ENCODE peak calls at places on chromosomes 5 and 9, in ten cellular contexts. B is dorsolateral prefrontal cortex; S is PC-3; X is GM12865; Y is brain microvascular endothelial cell; H is activated T-cell treated with anti-CD3 and anti-CD28 coated beads, Interleukin-2, amount 50 U/mL, for 24 hours; N is T follicular helper cell; U is lung; Q is T-helper 2 cell; J is effector CD4-positive, alpha-beta T cell. A is an unnamed sample.

GRCh38 chr5:150112211-150113046 is 26.1 kb upstream of the CSF1R start:
- DNase-seq in B (no peak), X (no peak), H (no peak), Q (no peak), S (peak), Y (peak), U (peak), N (no peak), J (no peak), A (peak)

GRCh38 chr9:2597483-2597882 is 24.1 kb upstream of the VLDLR start:
- DNase-seq in Q (no peak), X (no peak), B (no peak), N (no peak), U (no peak), Y (no peak), H (no peak), J (no peak), S (no peak), A (no peak)

GRCh38 chr9:137974746-137975526 is 97.4 kb downstream of the CACNA1B start:
- DNase-seq in J (no peak), Y (no peak), B (no peak), S (no peak), H (peak), Q (no peak), X (no peak), U (no peak), N (no peak), A (no peak)

GRCh38 chr9:127555830-127556820 is 56.0 kb upstream of the STXBP1 start:
- DNase-seq in J (peak), B (no peak), H (peak), U (peak), X (peak), N (no peak), Y (peak), S (peak), Q (peak), A (peak)

GRCh38 chr5:15117691-15118090 is 246.1 kb upstream of the ANKH start:
- DNase-seq in X (no peak), J (no peak), N (no peak), B (no peak), H (no peak), U (no peak), S (no peak), Q (no peak), Y (no peak), A (no peak)

GRCh38 chr5:74369173-74369572 is 271.4 kb downstream of the ENC1 start:
- DNase-seq in U (no peak), S (no peak), Q (no peak), H (no peak), X (no peak), J (no peak), B (no peak), N (no peak), Y (no peak), A (no peak)

GRCh38 chr5:160021818-160022446 is 13.0 kb downstream of the TTC1 start:
- DNase-seq in S (peak), N (peak), Y (peak), B (no peak), X (peak), Q (peak), H (no peak), J (peak), U (peak), A (peak)

GRCh38 chr9:21873540-21874221 is 71.2 kb downstream of the MTAP start:
- DNase-seq in Y (peak), N (no peak), H (no peak), U (no peak), B (no peak), S (peak), J (no peak), Q (no peak), X (no peak), A (peak)

GRCh38 chr5:170880084-170880483 is 18.3 kb downstream of the RANBP17 start:
- DNase-seq in S (no peak), U (no peak), J (no peak), Q (no peak), N (no peak), X (no peak), B (no peak), Y (no peak), H (no peak), A (no peak)

GRCh38 chr9:19048966-19049871 is at the start of gene RRAGA:
- DNase-seq in Q (peak), S (peak), Y (peak), J (peak), U (peak), N (peak), B (peak), X (peak), H (peak), A (peak)

GRCh38 chr5:175202461-175203065 is 241.4 kb downstream of the DRD1 start:
- DNase-seq in Y (no peak), S (peak), J (no peak), H (no peak), N (no peak), X (no peak), B (no peak), U (no peak), Q (no peak), A (peak)

GRCh38 chr9:34559616-34560546 is 29.6 kb downstream of the CNTFR start:
- DNase-seq in J (no peak), N (no peak), X (no peak), H (no peak), U (no peak), S (no peak), B (peak), Y (peak), Q (no peak), A (peak)

GRCh38 chr9:76987594-76988200 is 31.8 kb upstream of the FOXB2 start:
- DNase-seq in H (no peak), B (no peak), U (no peak), X (peak), Q (no peak), J (no peak), Y (peak), S (peak), N (no peak), A (peak)

A was measured in epithelial cell of esophagus.